ENCODE peak calls at places on chromosomes 11 and 22, in ten cellular contexts. N, F, Y, R, I, W, Q, M, D and J are unnamed samples.
A peak's percentile ranks its signal among the peaks of the same experiment; 100 is the strongest.

GRCh38 chr22:32720924-32721323 is 80.6 kb upstream of the TIMP3 start:
- DNase-seq in N (peak; percentile 84), F (peak; percentile 94), Y (no peak), R (peak; percentile 86), I (no peak), W (no peak), Q (no peak), M (no peak), D (no peak), J (no peak)

GRCh38 chr11:96464695-96465307 is 75.0 kb downstream of the JRKL start:
- DNase-seq in N (peak; percentile 36), F (peak; percentile 80), Y (peak; percentile 77), R (peak; percentile 88), I (no peak), W (peak; percentile 94), Q (no peak), M (peak; percentile 77), D (peak; percentile 74), J (no peak)

GRCh38 chr11:9310485-9310884 is 3.9 kb downstream of the TMEM41B start:
- DNase-seq in N (no peak), F (no peak), Y (no peak), R (no peak), I (no peak), W (no peak), Q (no peak), M (no peak), D (no peak), J (no peak)

GRCh38 chr11:124823512-124824376 is 23.5 kb upstream of the MSANTD2 start:
- DNase-seq in N (no peak), F (no peak), Y (no peak), R (no peak), I (no peak), W (no peak), Q (no peak), M (no peak), D (no peak), J (no peak)

GRCh38 chr11:94067010-94067409 is 45.9 kb downstream of the HEPHL1 start:
- DNase-seq in N (peak; percentile 4), F (peak; percentile 4), Y (no peak), R (no peak), I (no peak), W (no peak), Q (no peak), M (no peak), D (no peak), J (no peak)

GRCh38 chr22:30027169-30027568 is 53.1 kb upstream of the HORMAD2 start:
- DNase-seq in N (no peak), F (no peak), Y (no peak), R (no peak), I (no peak), W (no peak), Q (no peak), M (peak; percentile 75), D (no peak), J (no peak)

GRCh38 chr11:59611570-59612565 is 3.7 kb downstream of the OSBP start:
- DNase-seq in N (no peak), F (peak; percentile 22), Y (no peak), R (no peak), I (no peak), W (no peak), Q (no peak), M (peak; percentile 18), D (no peak), J (no peak)

GRCh38 chr11:69260622-69261021 is 33.3 kb upstream of the MYEOV start:
- DNase-seq in N (no peak), F (peak; percentile 2), Y (no peak), R (no peak), I (no peak), W (no peak), Q (no peak), M (no peak), D (peak; percentile 90), J (no peak)

GRCh38 chr22:23301591-23301990 is 121.3 kb downstream of the BCR start:
- DNase-seq in N (no peak), F (no peak), Y (no peak), R (no peak), I (no peak), W (no peak), Q (no peak), M (no peak), D (no peak), J (no peak)

GRCh38 chr22:45442120-45442519 is 28.6 kb downstream of the RIBC2 start:
- DNase-seq in N (no peak), F (no peak), Y (no peak), R (no peak), I (no peak), W (no peak), Q (no peak), M (no peak), D (no peak), J (no peak)

GRCh38 chr11:64015935-64016468 is 19.7 kb upstream of the FLRT1 start:
- DNase-seq in N (no peak), F (no peak), Y (no peak), R (no peak), I (no peak), W (no peak), Q (no peak), M (no peak), D (no peak), J (no peak)

GRCh38 chr11:133927690-133928627 is 28.8 kb downstream of the IGSF9B start:
- DNase-seq in N (peak; percentile 27), F (peak; percentile 54), Y (peak; percentile 53), R (peak; percentile 68), I (peak; percentile 57), W (peak; percentile 85), Q (no peak), M (peak; percentile 42), D (no peak), J (peak; percentile 85)

GRCh38 chr22:41831383-41831782 is 1.5 kb upstream of the SREBF2 start:
- DNase-seq in N (peak; percentile 30), F (peak; percentile 26), Y (peak; percentile 32), R (peak; percentile 60), I (no peak), W (no peak), Q (no peak), M (no peak), D (no peak), J (no peak)

GRCh38 chr11:11895672-11896071 is 53.9 kb downstream of the USP47 start:
- DNase-seq in N (no peak), F (peak; percentile 23), Y (no peak), R (peak; percentile 26), I (no peak), W (no peak), Q (no peak), M (peak; percentile 5), D (no peak), J (no peak)
- TF ChIP-seq CTCF in N (peak; percentile 28), F (peak; percentile 22), Y (peak; percentile 47), R (no peak), I (peak; percentile 36), W (no peak), Q (no peak), M (peak; percentile 10), D (peak; percentile 38), J (no peak)

GRCh38 chr22:49513358-49513851 is 314.3 kb downstream of the BRD1 start:
- DNase-seq in N (no peak), F (no peak), Y (no peak), R (no peak), I (no peak), W (no peak), Q (no peak), M (no peak), D (no peak), J (no peak)

GRCh38 chr22:49514656-49515055 is 313.0 kb downstream of the BRD1 start:
- DNase-seq in N (no peak), F (no peak), Y (no peak), R (no peak), I (no peak), W (no peak), Q (no peak), M (no peak), D (no peak), J (no peak)

GRCh38 chr22:49514211-49514610 is 313.5 kb downstream of the BRD1 start:
- DNase-seq in N (no peak), F (no peak), Y (no peak), R (no peak), I (no peak), W (no peak), Q (no peak), M (no peak), D (no peak), J (no peak)

GRCh38 chr22:49517211-49517610 is 310.5 kb downstream of the BRD1 start:
- DNase-seq in N (no peak), F (no peak), Y (no peak), R (no peak), I (no peak), W (no peak), Q (no peak), M (no peak), D (no peak), J (no peak)

GRCh38 chr22:49515486-49515885 is 312.2 kb downstream of the BRD1 start:
- DNase-seq in N (no peak), F (no peak), Y (peak; percentile 21), R (no peak), I (no peak), W (no peak), Q (no peak), M (no peak), D (no peak), J (no peak)
- TF ChIP-seq CTCF in N (no peak), F (no peak), Y (peak; percentile 52), R (no peak), I (no peak), W (no peak), Q (no peak), M (no peak), D (no peak), J (no peak)

DNA sequence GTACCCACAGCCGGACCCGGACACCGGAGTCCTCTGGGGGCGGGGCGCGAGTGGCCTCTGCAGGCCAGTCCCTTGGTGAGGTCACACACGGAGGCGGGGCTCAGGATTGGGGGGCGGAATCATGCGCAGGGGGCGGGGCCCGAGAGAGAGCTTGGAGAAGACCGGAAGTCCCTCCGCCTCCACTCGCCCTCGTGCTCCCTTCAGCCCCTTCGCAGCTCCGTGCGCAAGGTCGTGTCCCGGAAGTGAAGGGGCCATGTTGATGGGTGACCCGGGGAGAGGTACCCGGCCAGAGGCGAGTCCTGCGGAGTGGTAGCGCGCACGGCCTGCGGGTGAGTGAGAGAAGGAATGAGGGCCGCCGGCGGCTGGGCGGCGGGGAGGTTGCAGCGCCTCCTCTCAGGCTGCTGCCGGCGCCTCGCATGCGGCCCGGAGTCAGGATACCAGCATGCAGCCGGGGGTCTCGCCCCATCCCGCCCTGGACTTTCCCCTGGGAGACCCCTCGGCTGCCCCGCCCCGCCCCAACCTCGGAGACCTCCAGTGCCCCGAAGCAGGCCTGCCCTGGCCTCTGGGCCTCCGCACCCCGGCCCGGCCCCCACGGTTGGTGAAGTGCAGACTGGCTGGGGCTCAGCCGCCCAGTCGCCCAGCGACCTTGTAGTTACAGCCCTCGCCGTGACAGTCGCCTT is at the start of gene MIEF1:
- DNase-seq in N (peak; percentile 94), F (peak; percentile 93), Y (peak; percentile 96), R (peak; percentile 97), I (peak; percentile 98), W (peak; percentile 99), Q (peak; percentile 88), M (peak; percentile 95), D (peak; percentile 94), J (peak; percentile 93)
- TF ChIP-seq CTCF in N (no peak), F (no peak), Y (no peak), R (no peak), I (no peak), W (no peak), Q (no peak), M (no peak), D (no peak), J (no peak)

DNA sequence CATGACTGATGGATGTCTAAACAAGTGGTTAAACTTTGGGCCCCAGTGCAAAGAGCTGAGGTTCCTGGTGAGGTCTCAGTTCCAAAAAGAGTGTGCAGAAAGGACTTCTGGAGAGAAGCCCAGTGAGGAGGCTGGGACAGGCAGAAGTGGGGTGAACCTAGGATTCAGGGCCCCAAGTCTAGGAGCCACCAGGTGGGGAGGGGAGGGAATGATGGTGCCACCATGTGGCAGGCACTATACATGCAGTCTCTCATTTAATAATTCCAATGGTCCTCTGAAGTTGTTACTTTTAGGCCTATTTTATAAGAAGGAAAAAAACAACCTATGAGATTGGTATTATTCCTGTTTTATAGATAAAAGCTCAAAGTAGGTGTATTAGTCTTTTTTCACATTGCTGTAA is 102.0 kb downstream of the INSC start:
- DNase-seq in N (no peak), F (no peak), Y (peak; percentile 7), R (no peak), I (no peak), W (peak; percentile 52), Q (no peak), M (peak; percentile 17), D (no peak), J (no peak)
- TF ChIP-seq CTCF in N (peak; percentile 48), F (peak; percentile 65), Y (peak; percentile 78), R (peak; percentile 58), I (no peak), W (peak; percentile 72), Q (no peak), M (peak; percentile 61), D (peak; percentile 54), J (peak; percentile 65)